ENCODE peak calls at places on chromosome 16, in seven cellular contexts. One of them, this sample, is unnamed.

GRCh38 chr16:66287416-66287815 is 79.1 kb upstream of the CDH5 start:
- DNase-seq in K562: no peak
- DNase-seq in H1: no peak
- DNase-seq in GM12892: no peak
- DNase-seq in SK-N-SH: no peak
- DNase-seq in GM12878: no peak
- DNase-seq in HepG2: no peak
- DNase-seq in this sample: no peak

GRCh38 chr16:5032748-5033167 is 977 bp downstream of the NAGPA start:
- DNase-seq in K562: no peak
- DNase-seq in H1: no peak
- DNase-seq in GM12892: no peak
- DNase-seq in SK-N-SH: no peak
- DNase-seq in GM12878: no peak
- DNase-seq in HepG2: peak
- DNase-seq in this sample: no peak

GRCh38 chr16:56234737-56235136 is 43.4 kb downstream of the GNAO1 start:
- DNase-seq in K562: no peak
- DNase-seq in H1: no peak
- DNase-seq in GM12892: no peak
- DNase-seq in SK-N-SH: no peak
- DNase-seq in GM12878: no peak
- DNase-seq in HepG2: no peak
- DNase-seq in this sample: no peak

GRCh38 chr16:49011807-49012345 is 269.8 kb downstream of the CBLN1 start:
- DNase-seq in K562: no peak
- DNase-seq in H1: peak
- DNase-seq in GM12892: no peak
- DNase-seq in SK-N-SH: no peak
- DNase-seq in GM12878: no peak
- DNase-seq in HepG2: no peak
- DNase-seq in this sample: no peak

GRCh38 chr16:12157510-12158093 is 181.1 kb downstream of the SNX29 start:
- DNase-seq in K562: no peak
- DNase-seq in H1: no peak
- DNase-seq in GM12892: no peak
- DNase-seq in SK-N-SH: no peak
- DNase-seq in GM12878: no peak
- DNase-seq in HepG2: peak
- DNase-seq in this sample: no peak

GRCh38 chr16:69564845-69565610 is 738 bp upstream of the NFAT5 start:
- DNase-seq in K562: no peak
- DNase-seq in H1: no peak
- DNase-seq in GM12892: no peak
- DNase-seq in SK-N-SH: no peak
- DNase-seq in GM12878: no peak
- DNase-seq in HepG2: no peak
- DNase-seq in this sample: no peak

GRCh38 chr16:67248401-67249177 is at the start of gene SLC9A5:
- DNase-seq in K562: peak
- DNase-seq in H1: peak
- DNase-seq in GM12892: peak
- DNase-seq in SK-N-SH: peak
- DNase-seq in GM12878: no peak
- DNase-seq in HepG2: no peak
- DNase-seq in this sample: peak

GRCh38 chr16:53805113-53805512 is 101.2 kb downstream of the FTO start:
- DNase-seq in K562: no peak
- DNase-seq in H1: no peak
- DNase-seq in GM12892: no peak
- DNase-seq in SK-N-SH: no peak
- DNase-seq in GM12878: no peak
- DNase-seq in HepG2: no peak
- DNase-seq in this sample: no peak

GRCh38 chr16:53091508-53092211 is 36.9 kb downstream of the CHD9 start:
- DNase-seq in K562: no peak
- DNase-seq in H1: no peak
- DNase-seq in GM12892: no peak
- DNase-seq in SK-N-SH: peak
- DNase-seq in GM12878: peak
- DNase-seq in HepG2: no peak
- DNase-seq in this sample: no peak

GRCh38 chr16:52572656-52573055 is 25.7 kb upstream of the TOX3 start:
- DNase-seq in K562: no peak
- DNase-seq in H1: no peak
- DNase-seq in GM12892: no peak
- DNase-seq in SK-N-SH: no peak
- DNase-seq in GM12878: no peak
- DNase-seq in HepG2: peak
- DNase-seq in this sample: no peak

GRCh38 chr16:21184834-21185233 is 26.4 kb downstream of the LDAF1 start:
- DNase-seq in K562: no peak
- DNase-seq in H1: no peak
- DNase-seq in GM12892: no peak
- DNase-seq in SK-N-SH: no peak
- DNase-seq in GM12878: no peak
- DNase-seq in HepG2: no peak
- DNase-seq in this sample: no peak

GRCh38 chr16:68921654-68922053 is 78.3 kb downstream of the TANGO6 start:
- DNase-seq in K562: no peak
- DNase-seq in H1: no peak
- DNase-seq in GM12892: no peak
- DNase-seq in SK-N-SH: no peak
- DNase-seq in GM12878: no peak
- DNase-seq in HepG2: peak
- DNase-seq in this sample: no peak

GRCh38 chr16:54277845-54278703 is 8.5 kb downstream of the IRX3 start:
- DNase-seq in K562: no peak
- DNase-seq in H1: no peak
- DNase-seq in GM12892: no peak
- DNase-seq in SK-N-SH: peak
- DNase-seq in GM12878: no peak
- DNase-seq in HepG2: no peak
- DNase-seq in this sample: no peak

GRCh38 chr16:87922250-87922871 is 14.0 kb downstream of the CA5A start:
- DNase-seq in K562: no peak
- DNase-seq in H1: no peak
- DNase-seq in GM12892: no peak
- DNase-seq in SK-N-SH: peak
- DNase-seq in GM12878: no peak
- DNase-seq in HepG2: no peak
- DNase-seq in this sample: no peak

GRCh38 chr16:12532871-12533610 is 270.6 kb downstream of the CPPED1 start:
- DNase-seq in K562: no peak
- DNase-seq in H1: no peak
- DNase-seq in GM12892: no peak
- DNase-seq in SK-N-SH: no peak
- DNase-seq in GM12878: no peak
- DNase-seq in HepG2: no peak
- DNase-seq in this sample: no peak

GRCh38 chr16:47644166-47644565 is 183.0 kb downstream of the PHKB start:
- DNase-seq in K562: no peak
- DNase-seq in H1: no peak
- DNase-seq in GM12892: no peak
- DNase-seq in SK-N-SH: no peak
- DNase-seq in GM12878: no peak
- DNase-seq in HepG2: no peak
- DNase-seq in this sample: no peak

DNA sequence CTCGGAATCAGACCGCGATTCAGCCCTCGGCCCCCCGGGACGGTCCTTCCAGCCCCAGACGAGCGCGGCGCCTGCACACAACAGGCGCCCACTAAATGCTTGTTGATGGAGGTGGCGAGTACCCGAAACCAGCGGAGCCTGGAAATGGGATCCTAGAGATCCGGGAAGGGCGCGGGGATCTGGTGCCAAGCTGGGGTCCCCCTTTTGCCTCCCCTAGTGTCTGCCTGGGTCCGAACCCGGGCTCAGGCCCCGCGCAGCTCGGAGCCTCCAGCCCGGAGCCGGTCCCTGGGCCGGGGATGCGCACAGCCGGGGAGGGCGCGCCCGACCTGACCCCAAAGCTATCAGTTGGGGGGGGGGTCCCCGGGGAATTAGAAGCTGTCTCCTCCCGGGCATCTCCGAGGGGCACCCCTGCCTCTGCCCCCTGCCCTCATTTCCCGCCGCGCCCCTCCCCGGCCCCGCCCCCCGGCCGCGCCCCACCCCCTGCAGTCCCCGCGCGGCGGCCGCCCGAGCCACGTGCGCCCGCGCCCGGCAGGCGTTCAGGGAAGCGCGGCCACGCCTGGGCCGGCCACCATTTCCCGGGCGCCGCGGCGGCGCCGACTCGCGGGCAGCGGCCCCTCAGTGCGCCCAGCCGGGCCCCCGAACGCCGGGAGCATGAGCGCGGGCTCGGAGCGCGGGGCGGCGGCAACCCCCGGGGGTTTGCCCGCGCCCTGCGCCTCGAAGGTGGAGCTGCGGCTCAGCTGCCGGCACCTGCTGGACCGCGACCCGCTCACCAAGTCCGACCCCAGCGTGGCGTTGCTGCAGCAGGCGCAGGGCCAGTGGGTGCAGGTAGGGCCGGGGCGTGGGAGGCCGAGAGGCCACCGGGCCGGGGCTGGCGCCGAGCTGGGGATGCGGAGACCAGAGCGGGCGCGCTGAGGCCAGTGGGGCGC is at the start of gene CPNE7:
- DNase-seq in K562: peak
- DNase-seq in H1: peak
- DNase-seq in GM12892: peak
- DNase-seq in SK-N-SH: peak
- DNase-seq in GM12878: no peak
- DNase-seq in HepG2: no peak
- DNase-seq in this sample: peak
- TF ChIP-seq TAF1 in K562: no peak
- TF ChIP-seq TAF1 in H1: no peak
- TF ChIP-seq TAF1 in GM12892: no peak
- TF ChIP-seq TAF1 in SK-N-SH: no peak
- TF ChIP-seq TAF1 in GM12878: no peak
- TF ChIP-seq TAF1 in HepG2: no peak
- TF ChIP-seq TAF1 in this sample: no peak

GRCh38 chr16:25035494-25036405 is 20.6 kb upstream of the ARHGAP17 start:
- DNase-seq in K562: no peak
- DNase-seq in H1: no peak
- DNase-seq in GM12892: no peak
- DNase-seq in SK-N-SH: no peak
- DNase-seq in GM12878: no peak
- DNase-seq in HepG2: no peak
- DNase-seq in this sample: no peak

GRCh38 chr16:25036561-25036960 is 21.4 kb upstream of the ARHGAP17 start:
- DNase-seq in K562: no peak
- DNase-seq in H1: no peak
- DNase-seq in GM12892: no peak
- DNase-seq in SK-N-SH: no peak
- DNase-seq in GM12878: no peak
- DNase-seq in HepG2: no peak
- DNase-seq in this sample: no peak

GRCh38 chr16:25031441-25032307 is 16.5 kb upstream of the ARHGAP17 start:
- DNase-seq in K562: peak
- DNase-seq in H1: peak
- DNase-seq in GM12892: peak
- DNase-seq in SK-N-SH: peak
- DNase-seq in GM12878: peak
- DNase-seq in HepG2: peak
- DNase-seq in this sample: peak

GRCh38 chr16:25034916-25035315 is 19.7 kb upstream of the ARHGAP17 start:
- DNase-seq in K562: no peak
- DNase-seq in H1: no peak
- DNase-seq in GM12892: no peak
- DNase-seq in SK-N-SH: no peak
- DNase-seq in GM12878: no peak
- DNase-seq in HepG2: no peak
- DNase-seq in this sample: no peak

DNA sequence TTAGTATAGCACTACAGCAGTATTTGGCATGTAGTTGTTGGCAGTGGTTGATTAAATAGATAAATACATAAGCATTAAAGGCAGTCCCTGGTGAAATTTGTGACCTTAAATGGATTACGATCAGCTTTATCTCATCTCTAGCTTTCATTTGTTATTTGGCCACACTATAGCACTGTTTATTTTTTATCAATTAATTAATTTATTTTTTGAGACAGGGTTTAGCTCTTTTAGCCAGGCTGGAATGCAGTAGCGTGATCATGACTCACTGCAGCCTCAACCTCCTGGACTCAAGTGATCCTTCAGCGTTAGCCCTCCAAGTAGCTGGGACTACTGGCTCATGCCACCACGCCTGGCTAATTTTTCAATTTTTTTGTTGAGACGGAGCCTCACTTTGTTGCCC is 18.7 kb upstream of the ARHGAP17 start:
- DNase-seq in K562: no peak
- DNase-seq in H1: no peak
- DNase-seq in GM12892: no peak
- DNase-seq in SK-N-SH: no peak
- DNase-seq in GM12878: no peak
- DNase-seq in HepG2: no peak
- DNase-seq in this sample: no peak
- TF ChIP-seq POLR2AphosphoS5 in K562: no peak
- TF ChIP-seq POLR2AphosphoS5 in H1: no peak
- TF ChIP-seq POLR2AphosphoS5 in GM12892: no peak
- TF ChIP-seq POLR2AphosphoS5 in SK-N-SH: no peak
- TF ChIP-seq POLR2AphosphoS5 in GM12878: no peak
- TF ChIP-seq POLR2AphosphoS5 in HepG2: no peak
- TF ChIP-seq POLR2AphosphoS5 in this sample: no peak

GRCh38 chr16:85321856-85322271 is 209.6 kb upstream of the CIBAR2 start:
- DNase-seq in K562: peak
- DNase-seq in H1: no peak
- DNase-seq in GM12892: no peak
- DNase-seq in SK-N-SH: peak
- DNase-seq in GM12878: no peak
- DNase-seq in HepG2: no peak
- DNase-seq in this sample: no peak
- TF ChIP-seq TAF1 in K562: no peak
- TF ChIP-seq TAF1 in H1: no peak
- TF ChIP-seq TAF1 in GM12892: no peak
- TF ChIP-seq TAF1 in SK-N-SH: no peak
- TF ChIP-seq TAF1 in GM12878: no peak
- TF ChIP-seq TAF1 in HepG2: no peak
- TF ChIP-seq TAF1 in this sample: no peak

GRCh38 chr16:57821149-57821971 is 19.1 kb upstream of the KIFC3 start:
- DNase-seq in K562: no peak
- DNase-seq in H1: no peak
- DNase-seq in GM12892: no peak
- DNase-seq in SK-N-SH: no peak
- DNase-seq in GM12878: no peak
- DNase-seq in HepG2: peak
- DNase-seq in this sample: no peak

GRCh38 chr16:57815987-57816745 is 13.9 kb upstream of the KIFC3 start:
- DNase-seq in K562: peak
- DNase-seq in H1: no peak
- DNase-seq in GM12892: no peak
- DNase-seq in SK-N-SH: peak
- DNase-seq in GM12878: no peak
- DNase-seq in HepG2: no peak
- DNase-seq in this sample: no peak

GRCh38 chr16:57822018-57822553 is 19.8 kb upstream of the KIFC3 start:
- DNase-seq in K562: no peak
- DNase-seq in H1: no peak
- DNase-seq in GM12892: no peak
- DNase-seq in SK-N-SH: no peak
- DNase-seq in GM12878: no peak
- DNase-seq in HepG2: no peak
- DNase-seq in this sample: no peak

GRCh38 chr16:57817680-57818079 is 15.4 kb upstream of the KIFC3 start:
- DNase-seq in K562: no peak
- DNase-seq in H1: no peak
- DNase-seq in GM12892: no peak
- DNase-seq in SK-N-SH: no peak
- DNase-seq in GM12878: no peak
- DNase-seq in HepG2: no peak
- DNase-seq in this sample: no peak

GRCh38 chr16:57818377-57819055 is 16.2 kb upstream of the KIFC3 start:
- DNase-seq in K562: no peak
- DNase-seq in H1: no peak
- DNase-seq in GM12892: no peak
- DNase-seq in SK-N-SH: no peak
- DNase-seq in GM12878: no peak
- DNase-seq in HepG2: no peak
- DNase-seq in this sample: no peak
- TF ChIP-seq POLR2AphosphoS5 in K562: no peak
- TF ChIP-seq POLR2AphosphoS5 in H1: no peak
- TF ChIP-seq POLR2AphosphoS5 in GM12892: no peak
- TF ChIP-seq POLR2AphosphoS5 in SK-N-SH: no peak
- TF ChIP-seq POLR2AphosphoS5 in GM12878: no peak
- TF ChIP-seq POLR2AphosphoS5 in HepG2: no peak
- TF ChIP-seq POLR2AphosphoS5 in this sample: no peak